ENCODE peak calls at places on chromosome 13, in seven cellular contexts. C, Q, D, M, V, W and L are unnamed samples. For H3K9me3, the result is how much of the 10 kb centered on the place peaks cover.

GRCh38 chr13:81395368-81395767 is 1054.4 kb upstream of the SPRY2 start:
- DNase-seq in C (no peak), Q (no peak), D (peak), M (no peak), V (no peak), W (peak), L (peak)

GRCh38 chr13:41006296-41006695 is 12.8 kb downstream of the ELF1 start:
- DNase-seq in C (no peak), Q (no peak), D (no peak), M (no peak), V (no peak), W (peak), L (no peak)

GRCh38 chr13:41549491-41549890 is 92.1 kb downstream of the RGCC start:
- DNase-seq in C (no peak), Q (no peak), D (no peak), M (no peak), V (no peak), W (no peak), L (no peak)

GRCh38 chr13:45224181-45224580 is 23.3 kb upstream of the KCTD4 start:
- DNase-seq in C (peak), Q (no peak), D (no peak), M (no peak), V (no peak), W (no peak), L (no peak)

GRCh38 chr13:33678084-33678483 is 139.9 kb upstream of the RFC3 start:
- DNase-seq in C (no peak), Q (no peak), D (no peak), M (no peak), V (no peak), W (peak), L (no peak)

GRCh38 chr13:105907319-105908019 is 628.0 kb downstream of the EFNB2 start:
- DNase-seq in C (no peak), Q (no peak), D (no peak), M (no peak), V (no peak), W (no peak), L (no peak)

GRCh38 chr13:20960663-20961309 is 58.2 kb upstream of the XPO4 start:
- DNase-seq in C (no peak), Q (no peak), D (no peak), M (no peak), V (no peak), W (no peak), L (peak)

GRCh38 chr13:75879656-75880055 is 243.5 kb downstream of the LMO7 start:
- DNase-seq in C (no peak), Q (no peak), D (no peak), M (no peak), V (no peak), W (no peak), L (no peak)

GRCh38 chr13:48775804-48776203 is 122.1 kb downstream of the CYSLTR2 start:
- DNase-seq in C (peak), Q (no peak), D (no peak), M (no peak), V (no peak), W (no peak), L (no peak)

GRCh38 chr13:114044486-114044885 is 70.6 kb upstream of the C13orf46 start:
- DNase-seq in C (no peak), Q (no peak), D (no peak), M (no peak), V (no peak), W (no peak), L (no peak)

GRCh38 chr13:19864339-19865309 is 1.2 kb upstream of the ZMYM5 start:
- DNase-seq in C (peak), Q (peak), D (peak), M (peak), V (peak), W (peak), L (peak)
- H3K27ac ChIP-seq in C (peak), Q (peak), D (peak), M (peak), V (peak), W (peak), L (peak)

GRCh38 chr13:112072531-112073244 is 5.7 kb downstream of the SOX1 start:
- DNase-seq in C (no peak), Q (no peak), D (no peak), M (no peak), V (no peak), W (no peak), L (no peak)

GRCh38 chr13:112071011-112071901 is 4.3 kb downstream of the SOX1 start:
- DNase-seq in C (no peak), Q (no peak), D (no peak), M (no peak), V (no peak), W (no peak), L (no peak)

GRCh38 chr13:112074139-112074710 is 7.3 kb downstream of the SOX1 start:
- DNase-seq in C (no peak), Q (no peak), D (no peak), M (no peak), V (no peak), W (no peak), L (no peak)

GRCh38 chr13:112071902-112072530 is 5.1 kb downstream of the SOX1 start:
- DNase-seq in C (no peak), Q (no peak), D (no peak), M (no peak), V (no peak), W (no peak), L (no peak)

DNA sequence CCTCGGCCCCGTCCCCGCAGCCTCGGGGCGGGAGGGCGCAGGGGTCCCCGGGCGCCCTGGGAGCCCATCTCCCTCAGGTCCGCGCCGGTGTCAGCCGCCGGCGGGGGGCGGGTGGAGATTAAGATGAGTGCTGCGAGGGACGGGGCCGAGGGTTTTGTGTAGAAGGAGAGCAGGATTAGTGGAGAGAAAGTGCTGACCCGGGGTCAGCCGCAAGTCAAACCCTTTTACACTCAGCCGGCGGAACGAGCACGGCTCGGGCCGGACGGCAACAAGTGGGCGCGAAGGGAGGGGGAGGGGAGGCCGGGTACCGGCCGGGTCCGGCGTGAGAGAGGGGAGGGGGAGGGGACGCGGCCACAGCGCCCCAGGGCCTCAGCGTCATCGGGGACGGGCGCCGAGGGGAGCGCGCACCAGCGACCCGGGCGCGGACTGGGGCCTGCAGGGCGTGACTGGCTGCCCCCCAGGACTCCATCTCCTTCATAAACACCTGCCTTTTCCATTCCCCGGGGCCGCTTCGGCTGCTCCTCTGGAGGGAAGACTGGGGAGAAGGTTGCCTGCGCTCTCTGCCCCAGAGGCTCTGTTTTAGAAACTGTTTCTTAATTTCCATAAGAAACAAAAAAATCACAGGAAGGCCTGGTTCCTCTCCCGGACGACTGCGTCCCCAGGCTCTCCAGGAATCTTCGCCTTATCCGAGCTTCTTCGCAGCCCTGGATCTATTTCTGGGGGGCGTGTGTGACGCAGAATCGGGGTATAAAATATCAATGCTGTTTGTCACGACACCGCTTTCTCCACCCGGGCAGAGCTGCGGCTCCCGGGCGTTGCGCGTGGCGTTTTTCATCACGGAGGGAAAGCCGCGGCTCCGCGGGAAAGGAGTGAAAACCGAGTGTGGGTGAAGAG is 6.5 kb downstream of the SOX1 start:
- DNase-seq in C (no peak), Q (no peak), D (no peak), M (no peak), V (peak), W (no peak), L (no peak)
- H3K4me3 ChIP-seq in C (no peak), Q (no peak), D (no peak), M (no peak), V (peak), W (no peak), L (no peak)

GRCh38 chr13:104297075-104297474 is 1230.9 kb upstream of the SLC10A2 start:
- DNase-seq in C (no peak), Q (no peak), D (no peak), M (no peak), V (no peak), W (no peak), L (no peak)
- H3K9me3 ChIP-seq in C (under half), Q (under half), D (under half), M (under half), V (under half), W (under half), L (under half)

GRCh38 chr13:111278258-111278657 is 42.2 kb upstream of the TEX29 start:
- DNase-seq in C (no peak), Q (no peak), D (no peak), M (no peak), V (no peak), W (no peak), L (no peak)

GRCh38 chr13:111275995-111276618 is 44.3 kb upstream of the TEX29 start:
- DNase-seq in C (no peak), Q (no peak), D (no peak), M (no peak), V (no peak), W (no peak), L (no peak)

GRCh38 chr13:111278711-111279110 is 41.7 kb upstream of the TEX29 start:
- DNase-seq in C (no peak), Q (no peak), D (no peak), M (no peak), V (no peak), W (no peak), L (no peak)

GRCh38 chr13:111272117-111272516 is 48.3 kb upstream of the TEX29 start:
- DNase-seq in C (no peak), Q (no peak), D (no peak), M (no peak), V (no peak), W (no peak), L (no peak)

GRCh38 chr13:111275382-111275781 is 45.1 kb upstream of the TEX29 start:
- DNase-seq in C (no peak), Q (no peak), D (no peak), M (no peak), V (no peak), W (no peak), L (no peak)
- H3K27ac ChIP-seq in C (no peak), Q (no peak), D (no peak), M (no peak), V (no peak), W (no peak), L (no peak)

GRCh38 chr13:112929778-112930055 is 39.3 kb upstream of the MCF2L start:
- DNase-seq in C (no peak), Q (no peak), D (no peak), M (no peak), V (no peak), W (no peak), L (no peak)

GRCh38 chr13:112932971-112933370 is 36.0 kb upstream of the MCF2L start:
- DNase-seq in C (no peak), Q (no peak), D (no peak), M (no peak), V (peak), W (no peak), L (no peak)

GRCh38 chr13:112930192-112930591 is 38.8 kb upstream of the MCF2L start:
- DNase-seq in C (no peak), Q (no peak), D (no peak), M (no peak), V (no peak), W (no peak), L (no peak)

GRCh38 chr13:112928958-112929777 is 39.8 kb upstream of the MCF2L start:
- DNase-seq in C (no peak), Q (no peak), D (peak), M (no peak), V (no peak), W (no peak), L (peak)

GRCh38 chr13:112931028-112931934 is 37.7 kb upstream of the MCF2L start:
- DNase-seq in C (peak), Q (no peak), D (no peak), M (peak), V (peak), W (peak), L (peak)
- H3K4me3 ChIP-seq in C (peak), Q (no peak), D (no peak), M (no peak), V (no peak), W (no peak), L (no peak)

GRCh38 chr13:19150712-19151228 is 30.9 kb downstream of the TUBA3C start:
- DNase-seq in C (no peak), Q (no peak), D (no peak), M (no peak), V (no peak), W (no peak), L (no peak)

GRCh38 chr13:19153782-19154450 is 27.7 kb downstream of the TUBA3C start:
- DNase-seq in C (no peak), Q (no peak), D (no peak), M (no peak), V (peak), W (peak), L (no peak)

GRCh38 chr13:19150226-19150625 is 31.4 kb downstream of the TUBA3C start:
- DNase-seq in C (no peak), Q (no peak), D (no peak), M (no peak), V (no peak), W (no peak), L (no peak)

GRCh38 chr13:19152403-19152802 is 29.2 kb downstream of the TUBA3C start:
- DNase-seq in C (no peak), Q (no peak), D (no peak), M (no peak), V (no peak), W (no peak), L (no peak)

GRCh38 chr13:19151581-19152263 is 29.9 kb downstream of the TUBA3C start:
- DNase-seq in C (no peak), Q (no peak), D (no peak), M (no peak), V (no peak), W (no peak), L (no peak)
- H3K9me3 ChIP-seq in C (half or more), Q (under half), D (under half), M (under half), V (under half), W (under half), L (under half)

GRCh38 chr13:23966691-23967615 is 69.7 kb upstream of the C1QTNF9B start:
- DNase-seq in C (no peak), Q (peak), D (no peak), M (no peak), V (no peak), W (no peak), L (peak)
- H3K27ac ChIP-seq in C (no peak), Q (peak), D (peak), M (peak), V (no peak), W (no peak), L (peak)

DNA sequence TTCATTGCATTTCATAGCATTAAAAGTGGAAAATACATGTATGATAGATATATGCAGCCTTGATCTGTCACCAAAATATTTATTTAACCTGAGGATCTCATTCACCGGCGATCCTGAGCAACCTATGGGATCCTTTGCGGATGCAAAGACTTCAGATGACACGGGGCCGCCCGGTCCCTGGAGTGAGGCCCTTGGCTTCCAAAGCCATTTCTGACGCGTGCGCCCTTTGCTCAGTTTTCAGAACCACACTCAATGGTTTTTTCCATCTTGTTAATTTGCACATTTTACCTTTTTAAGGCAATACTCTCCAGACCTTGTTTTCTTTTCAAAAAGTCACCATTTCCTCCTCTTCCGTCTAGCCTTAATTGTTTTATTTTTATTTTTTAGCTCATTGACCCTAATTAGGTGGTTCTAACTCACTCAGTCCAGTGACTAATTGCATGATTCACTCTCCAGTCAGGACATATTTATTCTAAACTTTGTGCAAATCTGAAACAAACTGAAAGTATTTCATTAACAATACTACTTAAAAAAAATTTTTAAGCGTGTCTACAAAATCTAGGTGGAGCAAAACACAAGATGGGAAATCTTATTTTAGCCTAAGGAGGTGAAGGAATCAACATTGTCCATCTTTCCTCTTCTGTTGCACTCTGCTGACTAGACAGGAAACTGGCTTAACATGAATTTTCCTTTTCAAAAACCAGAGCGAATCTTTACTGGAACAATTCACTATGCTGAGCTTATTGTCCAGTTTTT is 47.9 kb downstream of the COL4A1 start:
- DNase-seq in C (peak), Q (no peak), D (no peak), M (no peak), V (no peak), W (no peak), L (no peak)
- H3K4me3 ChIP-seq in C (no peak), Q (no peak), D (no peak), M (no peak), V (no peak), W (no peak), L (no peak)

GRCh38 chr13:111622051-111622531 is 301.6 kb downstream of the TEX29 start:
- DNase-seq in C (no peak), Q (no peak), D (no peak), M (no peak), V (no peak), W (no peak), L (no peak)
- H3K9me3 ChIP-seq in C (half or more), Q (under half), D (under half), M (under half), V (under half), W (under half), L (under half)

DNA sequence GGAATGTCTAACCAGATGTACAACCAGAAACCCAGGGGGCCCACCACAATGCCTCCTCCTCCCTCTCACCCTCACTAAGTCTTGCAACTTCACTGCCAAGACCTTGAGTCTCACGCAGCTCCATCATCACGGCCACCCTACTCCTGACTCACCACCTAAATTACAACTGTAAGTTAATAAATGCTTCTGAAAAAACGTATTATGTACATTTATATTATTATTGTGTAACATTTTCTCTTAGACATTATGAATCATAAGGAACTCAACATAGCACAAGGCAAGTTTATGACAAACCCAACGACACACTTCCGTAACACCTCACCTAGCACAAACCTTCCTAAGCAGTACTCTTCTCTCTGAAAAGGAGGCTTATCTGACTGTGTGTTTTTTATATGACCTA is 20.7 kb downstream of the MIPEP start:
- DNase-seq in C (peak), Q (no peak), D (no peak), M (no peak), V (no peak), W (no peak), L (no peak)
- H3K27ac ChIP-seq in C (no peak), Q (no peak), D (no peak), M (no peak), V (no peak), W (no peak), L (no peak)